ENCODE peak calls at places on chromosomes 6 and 20, in ten cellular contexts. L is body of pancreas, D is sigmoid colon, T is right lobe of liver, V is transverse colon, X is tibial nerve, Q is heart left ventricle, C is IMR-90, I is breast epithelium, N is esophagus squamous epithelium. H is an unnamed sample. For H3K27me3, the result is how much of the 10 kb centered on the place peaks cover.

GRCh38 chr6:158849899-158850806 is 31.0 kb upstream of the EZR start:
- DNase-seq in L (peak), D (no peak), X (no peak), C (peak), N (no peak), V (peak), T (no peak), Q (no peak), I (peak), H (no peak)

GRCh38 chr20:55069951-55070350 is 594.6 kb downstream of the DOK5 start:
- DNase-seq in X (no peak), C (no peak), Q (no peak), T (no peak), L (no peak), N (no peak), I (no peak), V (no peak), D (no peak), H (no peak)

GRCh38 chr6:3068329-3069223 is at the start of gene RIPK1:
- DNase-seq in C (peak), X (peak), Q (peak), N (peak), D (peak), T (peak), V (peak), I (peak), L (peak), H (peak)

GRCh38 chr6:56749632-56750151 is 107.0 kb upstream of the DST start:
- DNase-seq in L (no peak), T (no peak), N (no peak), V (no peak), X (no peak), D (no peak), Q (no peak), I (no peak), C (peak), H (peak)

GRCh38 chr6:134938896-134939295 is 11.0 kb downstream of the ALDH8A1 start:
- DNase-seq in V (no peak), D (no peak), Q (no peak), C (peak), X (no peak), I (no peak), N (no peak), T (no peak), L (no peak), H (no peak)

GRCh38 chr6:24574809-24575208 is 71.2 kb downstream of the KIAA0319 start:
- DNase-seq in X (no peak), D (no peak), I (peak), C (no peak), V (no peak), N (no peak), Q (no peak), L (no peak), T (no peak), H (no peak)

GRCh38 chr6:109513571-109514071 is 30.6 kb upstream of the ZBTB24 start:
- DNase-seq in X (no peak), T (no peak), V (no peak), C (peak), D (no peak), N (no peak), I (no peak), Q (no peak), L (no peak), H (no peak)

GRCh38 chr6:18465410-18466154 is 78.4 kb downstream of the RNF144B start:
- DNase-seq in D (no peak), X (no peak), T (no peak), V (no peak), L (peak), C (no peak), N (no peak), I (no peak), Q (no peak), H (no peak)

GRCh38 chr20:3173582-3174441 is 463 bp upstream of the LZTS3 start:
- DNase-seq in N (no peak), I (peak), D (peak), V (peak), C (peak), L (peak), Q (peak), T (peak), X (peak), H (peak)

GRCh38 chr6:28816339-28816908 is 107.4 kb downstream of the TRIM27 start:
- DNase-seq in I (no peak), Q (no peak), D (no peak), L (no peak), X (no peak), C (no peak), V (no peak), T (no peak), N (no peak), H (no peak)

GRCh38 chr6:33974471-33974870 is 170.7 kb upstream of the MLN start:
- DNase-seq in V (no peak), X (no peak), N (no peak), C (no peak), I (no peak), D (no peak), T (peak), L (peak), Q (no peak), H (no peak)

GRCh38 chr20:32508775-32509119 is 76.4 kb downstream of the NOL4L start:
- DNase-seq in N (no peak), Q (no peak), V (no peak), X (no peak), T (no peak), D (no peak), L (no peak), I (no peak), C (no peak), H (no peak)

DNA sequence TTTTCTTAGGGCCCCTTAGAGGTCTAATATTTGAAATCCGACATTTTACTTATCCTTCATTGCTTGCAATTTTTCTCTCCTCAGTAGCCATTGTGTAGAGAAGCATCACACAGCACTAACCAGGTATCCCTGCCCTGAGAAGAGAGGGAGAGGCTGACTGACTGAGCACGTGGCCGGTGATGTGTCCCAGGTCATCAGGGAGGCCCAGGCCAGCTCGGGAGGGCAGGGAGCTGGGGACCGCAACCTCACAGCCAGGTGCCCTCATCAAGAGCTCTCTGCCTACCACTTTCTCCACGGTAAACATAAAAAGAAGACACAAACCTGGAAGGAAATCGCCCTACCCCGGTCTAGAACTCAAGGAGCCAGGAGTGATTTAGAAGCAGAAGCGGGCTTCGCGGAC is 285.2 kb downstream of the CDH4 start:
- DNase-seq in C (no peak), X (no peak), I (no peak), V (no peak), N (no peak), T (no peak), D (no peak), Q (no peak), L (no peak), H (no peak)
- TF ChIP-seq POLR2A in C (no peak), X (no peak), I (no peak), V (no peak), N (no peak), T (no peak), D (no peak), Q (no peak), L (no peak), H (no peak)

DNA sequence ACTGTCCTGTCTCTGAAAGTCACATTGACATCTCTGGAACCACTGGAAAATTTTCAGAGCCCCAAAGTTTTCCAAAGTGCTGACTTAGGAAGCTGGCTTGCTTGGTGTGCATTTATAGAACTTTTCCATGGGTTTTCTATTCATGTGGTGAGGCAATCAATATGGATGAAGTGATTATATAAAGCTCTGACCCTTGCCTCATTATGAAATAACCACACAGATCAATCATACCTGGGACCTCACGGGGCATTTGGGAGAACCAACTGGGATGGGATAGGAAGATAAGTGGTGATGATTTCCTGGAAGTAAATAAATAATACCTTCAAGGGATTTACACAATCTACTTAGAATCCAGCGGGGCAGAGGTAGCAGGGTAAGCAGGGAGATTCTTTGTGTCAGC is 22.9 kb upstream of the SIM1 start:
- DNase-seq in D (no peak), X (no peak), L (no peak), Q (no peak), C (no peak), I (no peak), V (no peak), N (no peak), T (peak), H (no peak)
- H3K27me3 ChIP-seq in D (under half), X (under half), L (under half), Q (under half), C (under half), I (under half), V (under half), N (under half), T (under half), H (under half)

GRCh38 chr6:26202811-26203583 is 115.8 kb downstream of the HFE start:
- DNase-seq in D (no peak), T (no peak), L (no peak), V (no peak), X (no peak), I (no peak), C (no peak), Q (no peak), N (no peak), H (no peak)

GRCh38 chr6:26205161-26205624 is 118.0 kb downstream of the HFE start:
- DNase-seq in I (peak), V (peak), N (no peak), C (peak), Q (peak), T (peak), L (peak), D (peak), X (peak), H (peak)

GRCh38 chr6:26205625-26206574 is 118.7 kb downstream of the HFE start:
- DNase-seq in X (no peak), C (peak), Q (no peak), T (no peak), L (no peak), N (no peak), V (peak), I (peak), D (no peak), H (no peak)

GRCh38 chr6:26202201-26202611 is 115.0 kb downstream of the HFE start:
- DNase-seq in I (no peak), Q (no peak), N (no peak), L (no peak), X (no peak), D (no peak), T (no peak), C (no peak), V (no peak), H (no peak)

GRCh38 chr6:26204332-26205160 is 117.3 kb downstream of the HFE start:
- DNase-seq in L (peak), X (peak), V (peak), C (peak), Q (peak), N (peak), T (peak), D (peak), I (peak), H (peak)
- TF ChIP-seq POLR2A in L (peak), X (peak), V (peak), C (peak), Q (peak), N (peak), T (peak), D (peak), I (peak), H (peak)

GRCh38 chr20:572752-573151 is 29.2 kb upstream of the CSNK2A1 start:
- DNase-seq in I (no peak), L (no peak), V (no peak), D (no peak), T (no peak), C (no peak), X (no peak), Q (no peak), N (no peak), H (no peak)

GRCh38 chr20:568097-568864 is 24.7 kb upstream of the CSNK2A1 start:
- DNase-seq in C (no peak), I (no peak), X (no peak), L (no peak), V (no peak), T (no peak), Q (peak), D (no peak), N (no peak), H (no peak)

GRCh38 chr20:573414-574296 is 30.1 kb upstream of the CSNK2A1 start:
- DNase-seq in V (no peak), T (no peak), C (no peak), Q (no peak), D (no peak), I (no peak), X (no peak), L (no peak), N (no peak), H (no peak)

GRCh38 chr20:571754-572331 is 28.3 kb upstream of the CSNK2A1 start:
- DNase-seq in D (peak), X (peak), Q (peak), I (peak), C (no peak), T (no peak), V (peak), L (peak), N (no peak), H (peak)

DNA sequence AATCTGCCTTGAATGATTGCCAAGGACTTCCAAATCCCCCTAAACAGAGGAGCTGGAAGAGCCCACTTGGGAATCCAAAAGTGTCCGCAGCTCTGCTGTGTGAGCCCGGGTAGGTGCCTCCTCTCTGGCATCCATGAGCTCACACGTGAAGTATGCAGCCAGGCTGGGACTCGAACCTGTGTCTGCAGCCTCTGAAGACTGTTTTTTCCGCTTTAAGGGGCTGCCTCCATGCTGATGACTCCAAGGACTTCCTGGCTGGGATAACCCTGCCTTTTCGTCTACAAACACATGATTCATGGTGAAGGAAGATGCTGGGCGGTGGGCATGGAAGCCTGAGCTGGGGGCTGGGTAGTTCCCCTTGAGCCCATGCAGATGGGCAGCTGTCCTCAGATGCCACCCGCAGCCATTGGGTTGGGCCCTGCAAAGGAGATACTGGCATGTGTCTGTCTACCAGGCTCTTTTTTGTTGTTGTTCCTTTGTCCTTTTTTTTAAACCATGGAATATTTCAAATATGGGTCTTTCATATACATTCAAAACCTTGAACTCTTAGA is 25.4 kb upstream of the CSNK2A1 start:
- DNase-seq in X (no peak), N (no peak), V (no peak), Q (no peak), L (no peak), T (no peak), D (no peak), I (no peak), C (no peak), H (no peak)
- H3K27me3 ChIP-seq in X (under half), N (half or more), V (half or more), Q (under half), L (under half), T (under half), D (half or more), I (under half), C (half or more), H (under half)

GRCh38 chr20:44183282-44183681 is 3.7 kb downstream of the JPH2 start:
- DNase-seq in D (peak), N (no peak), T (no peak), Q (no peak), C (no peak), I (no peak), L (no peak), V (no peak), X (no peak), H (no peak)

GRCh38 chr20:44182863-44183262 is 4.1 kb downstream of the JPH2 start:
- DNase-seq in L (no peak), D (no peak), V (no peak), C (no peak), X (no peak), N (no peak), T (no peak), Q (no peak), I (no peak), H (no peak)

GRCh38 chr20:44182135-44182765 is 4.7 kb downstream of the JPH2 start:
- DNase-seq in V (no peak), T (no peak), Q (no peak), I (no peak), C (no peak), N (no peak), X (no peak), L (no peak), D (no peak), H (no peak)

GRCh38 chr20:44181611-44182010 is 5.4 kb downstream of the JPH2 start:
- DNase-seq in Q (no peak), T (no peak), V (no peak), N (no peak), C (no peak), I (no peak), L (no peak), D (no peak), X (no peak), H (no peak)

GRCh38 chr20:44180814-44181213 is 6.2 kb downstream of the JPH2 start:
- DNase-seq in I (no peak), T (no peak), N (no peak), C (peak), V (peak), X (no peak), D (peak), L (no peak), Q (peak), H (no peak)
- TF ChIP-seq POLR2A in I (no peak), T (no peak), N (no peak), C (no peak), V (no peak), X (no peak), D (peak), L (no peak), Q (peak), H (no peak)

GRCh38 chr20:61690993-61691840 is 374.5 kb downstream of the TAF4 start:
- DNase-seq in N (no peak), T (no peak), X (no peak), C (no peak), V (no peak), I (no peak), D (no peak), Q (no peak), L (no peak), H (no peak)

GRCh38 chr20:61688411-61688810 is 377.3 kb downstream of the TAF4 start:
- DNase-seq in D (no peak), L (no peak), V (no peak), N (no peak), X (no peak), I (no peak), Q (no peak), T (no peak), C (no peak), H (no peak)

GRCh38 chr20:61692476-61692875 is 373.2 kb downstream of the TAF4 start:
- DNase-seq in Q (no peak), T (no peak), C (no peak), V (no peak), D (no peak), X (no peak), I (no peak), L (no peak), N (no peak), H (no peak)

GRCh38 chr20:61691978-61692377 is 373.7 kb downstream of the TAF4 start:
- DNase-seq in V (no peak), L (no peak), D (no peak), I (no peak), T (no peak), N (no peak), X (no peak), C (no peak), Q (no peak), H (no peak)

GRCh38 chr20:61690150-61690549 is 375.5 kb downstream of the TAF4 start:
- DNase-seq in T (no peak), I (no peak), L (no peak), N (no peak), Q (no peak), C (no peak), V (no peak), X (no peak), D (no peak), H (no peak)
- H3K27me3 ChIP-seq in T (under half), I (under half), L (under half), N (half or more), Q (under half), C (under half), V (under half), X (under half), D (half or more), H (under half)

H was measured in adrenal gland.